ENCODE peak calls at places on chromosomes 3 and 15, in six cellular contexts. One of them, this sample, is unnamed.

GRCh38 chr3:139506792-139507191 is 30.5 kb upstream of the RBP2 start:
- DNase-seq in IMR-90: no peak
- DNase-seq in trophoblast cell: no peak
- DNase-seq in H9: peak; percentile 52
- DNase-seq in mesenchymal stem cell: no peak
- DNase-seq in neuronal stem cell: no peak
- DNase-seq in this sample: peak; percentile 68

GRCh38 chr3:187630421-187630820 is 39.8 kb downstream of the SST start:
- DNase-seq in IMR-90: no peak
- DNase-seq in neuronal stem cell: no peak
- DNase-seq in mesenchymal stem cell: peak; percentile 31
- DNase-seq in trophoblast cell: no peak
- DNase-seq in H9: no peak
- DNase-seq in this sample: no peak

GRCh38 chr3:174355505-174355904 is 503.6 kb upstream of the NAALADL2 start:
- DNase-seq in neuronal stem cell: peak; percentile 21
- DNase-seq in IMR-90: peak; percentile 28
- DNase-seq in trophoblast cell: peak; percentile 56
- DNase-seq in H9: no peak
- DNase-seq in mesenchymal stem cell: peak; percentile 28
- DNase-seq in this sample: peak; percentile 85

GRCh38 chr3:10322355-10322715 is 1.4 kb upstream of the SEC13 start:
- DNase-seq in IMR-90: no peak
- DNase-seq in neuronal stem cell: no peak
- DNase-seq in mesenchymal stem cell: no peak
- DNase-seq in trophoblast cell: no peak
- DNase-seq in H9: peak; percentile 52
- DNase-seq in this sample: peak; percentile 50

GRCh38 chr3:108552267-108553159 is 36.7 kb downstream of the CIP2A start:
- DNase-seq in mesenchymal stem cell: peak; percentile 66
- DNase-seq in neuronal stem cell: peak; percentile 31
- DNase-seq in H9: no peak
- DNase-seq in IMR-90: peak; percentile 56
- DNase-seq in trophoblast cell: no peak
- DNase-seq in this sample: peak; percentile 37

GRCh38 chr3:157572559-157573270 is 69.5 kb upstream of the VEPH1 start:
- DNase-seq in H9: no peak
- DNase-seq in neuronal stem cell: peak; percentile 43
- DNase-seq in IMR-90: peak; percentile 64
- DNase-seq in trophoblast cell: peak; percentile 13
- DNase-seq in mesenchymal stem cell: peak; percentile 59
- DNase-seq in this sample: peak; percentile 62

GRCh38 chr3:13077431-13078157 is 4.4 kb upstream of the IQSEC1 start:
- DNase-seq in IMR-90: no peak
- DNase-seq in H9: no peak
- DNase-seq in neuronal stem cell: no peak
- DNase-seq in mesenchymal stem cell: peak; percentile 6
- DNase-seq in trophoblast cell: no peak
- DNase-seq in this sample: no peak

GRCh38 chr3:47406762-47407149 is 25.9 kb downstream of the PTPN23 start:
- DNase-seq in H9: no peak
- DNase-seq in trophoblast cell: no peak
- DNase-seq in neuronal stem cell: no peak
- DNase-seq in IMR-90: no peak
- DNase-seq in mesenchymal stem cell: no peak
- DNase-seq in this sample: no peak

GRCh38 chr3:186268616-186269448 is 93.2 kb downstream of the DGKG start:
- DNase-seq in mesenchymal stem cell: peak; percentile 29
- DNase-seq in neuronal stem cell: no peak
- DNase-seq in H9: peak; percentile 65
- DNase-seq in IMR-90: peak; percentile 28
- DNase-seq in trophoblast cell: peak; percentile 19
- DNase-seq in this sample: peak; percentile 62

GRCh38 chr3:129530331-129530761 is 1.9 kb downstream of the RHO start:
- DNase-seq in IMR-90: peak; percentile 58
- DNase-seq in neuronal stem cell: no peak
- DNase-seq in trophoblast cell: no peak
- DNase-seq in H9: peak; percentile 45
- DNase-seq in mesenchymal stem cell: peak; percentile 28
- DNase-seq in this sample: peak; percentile 80
- H3K4ac ChIP-seq in IMR-90: peak overlapping the region; percentile 37
- H3K4ac ChIP-seq in neuronal stem cell: no peak overlapping the region
- H3K4ac ChIP-seq in trophoblast cell: no peak overlapping the region
- H3K4ac ChIP-seq in H9: no peak overlapping the region
- H3K4ac ChIP-seq in mesenchymal stem cell: peak overlapping the region; percentile 5
- H3K4ac ChIP-seq in this sample: no peak overlapping the region

GRCh38 chr3:11908981-11909698 is 62.5 kb upstream of the TAMM41 start:
- DNase-seq in neuronal stem cell: no peak
- DNase-seq in mesenchymal stem cell: no peak
- DNase-seq in IMR-90: no peak
- DNase-seq in trophoblast cell: no peak
- DNase-seq in H9: no peak
- DNase-seq in this sample: no peak

GRCh38 chr3:11904157-11904556 is 57.5 kb upstream of the TAMM41 start:
- DNase-seq in neuronal stem cell: no peak
- DNase-seq in trophoblast cell: no peak
- DNase-seq in IMR-90: no peak
- DNase-seq in mesenchymal stem cell: no peak
- DNase-seq in H9: no peak
- DNase-seq in this sample: no peak

GRCh38 chr3:11909726-11910125 is 63.0 kb upstream of the TAMM41 start:
- DNase-seq in H9: no peak
- DNase-seq in neuronal stem cell: no peak
- DNase-seq in IMR-90: no peak
- DNase-seq in trophoblast cell: no peak
- DNase-seq in mesenchymal stem cell: no peak
- DNase-seq in this sample: no peak

GRCh38 chr3:11910971-11911531 is 64.4 kb upstream of the TAMM41 start:
- DNase-seq in IMR-90: no peak
- DNase-seq in H9: peak; percentile 10
- DNase-seq in trophoblast cell: no peak
- DNase-seq in mesenchymal stem cell: no peak
- DNase-seq in neuronal stem cell: no peak
- DNase-seq in this sample: no peak

DNA sequence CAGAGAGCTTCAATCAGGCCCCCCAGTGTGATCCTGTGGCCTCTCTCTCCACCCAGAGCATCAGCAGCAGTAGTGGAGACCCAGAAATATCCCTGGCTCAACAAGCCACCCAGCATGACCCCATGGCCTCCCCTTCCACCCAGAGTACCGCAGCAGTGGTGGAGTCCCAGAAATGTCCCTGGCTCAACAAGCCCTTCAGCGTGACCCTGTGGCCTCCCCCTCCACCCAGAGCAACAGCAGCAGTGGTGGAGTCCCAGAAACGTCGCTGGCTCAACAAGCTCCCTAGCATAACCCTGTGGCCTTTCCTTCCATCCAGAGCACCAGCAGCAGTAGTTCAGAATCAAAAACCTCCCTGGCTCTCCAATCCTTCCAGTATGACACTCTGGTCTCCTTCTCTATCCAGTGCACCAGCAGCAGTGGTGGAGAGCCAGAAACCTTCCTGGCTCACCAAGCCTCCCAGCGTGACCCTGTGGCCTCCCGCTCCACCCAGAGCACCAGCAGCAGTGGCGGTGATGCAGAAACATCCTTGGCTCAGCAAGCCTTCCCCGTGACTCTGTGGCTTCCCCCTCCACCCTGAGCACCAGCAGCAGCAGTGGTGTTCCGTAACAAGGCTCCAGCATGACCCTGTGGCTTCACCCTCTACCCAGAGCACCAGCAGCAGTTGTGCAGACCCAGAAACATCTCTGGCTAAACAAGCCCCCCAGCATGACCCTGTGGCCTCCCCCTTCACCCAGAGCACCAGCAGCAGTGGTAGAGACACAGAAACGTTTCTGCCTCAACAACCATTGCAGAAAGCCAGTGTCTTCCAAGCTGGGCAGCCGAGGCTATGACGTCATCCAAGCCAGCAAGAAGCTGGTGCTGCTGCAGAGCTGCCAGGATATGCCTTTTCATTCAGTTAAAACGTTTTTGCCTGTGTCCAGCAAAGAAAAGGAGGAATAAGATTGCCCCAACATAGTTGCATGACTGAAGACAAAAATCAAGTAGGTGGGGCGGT is 61.3 kb upstream of the TAMM41 start:
- DNase-seq in trophoblast cell: peak; percentile 30
- DNase-seq in mesenchymal stem cell: no peak
- DNase-seq in neuronal stem cell: no peak
- DNase-seq in H9: no peak
- DNase-seq in IMR-90: peak; percentile 13
- DNase-seq in this sample: no peak
- H3K4me2 ChIP-seq in trophoblast cell: no peak overlapping the region
- H3K4me2 ChIP-seq in mesenchymal stem cell: no peak overlapping the region
- H3K4me2 ChIP-seq in neuronal stem cell: no peak overlapping the region
- H3K4me2 ChIP-seq in H9: no peak overlapping the region
- H3K4me2 ChIP-seq in IMR-90: no peak overlapping the region
- H3K4me2 ChIP-seq in this sample: no peak overlapping the region

DNA sequence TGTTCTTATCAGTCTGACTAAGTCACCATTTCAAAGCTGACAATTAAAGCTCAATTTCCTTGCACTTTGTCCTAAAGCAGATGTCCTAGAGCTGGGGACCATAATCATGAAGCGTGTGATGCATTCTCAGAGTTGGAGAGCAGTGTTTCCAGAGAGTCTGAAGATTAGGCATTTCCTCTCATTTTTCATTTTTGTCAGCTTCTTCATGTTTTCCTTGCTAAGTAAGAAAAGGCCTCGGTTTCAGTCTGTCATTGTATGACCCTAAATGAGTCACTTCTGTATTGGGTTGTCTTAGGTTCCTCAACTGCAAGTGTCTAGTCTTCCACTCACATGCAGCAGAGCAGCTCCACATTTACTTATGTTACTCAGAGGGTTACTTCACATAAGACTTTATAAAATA is 257.2 kb upstream of the TPRG1 start:
- DNase-seq in trophoblast cell: no peak
- DNase-seq in neuronal stem cell: no peak
- DNase-seq in IMR-90: peak; percentile 89
- DNase-seq in mesenchymal stem cell: peak; percentile 89
- DNase-seq in H9: no peak
- DNase-seq in this sample: no peak
- H3K23ac ChIP-seq in trophoblast cell: no peak overlapping the region
- H3K23ac ChIP-seq in neuronal stem cell: no peak overlapping the region
- H3K23ac ChIP-seq in IMR-90: peak overlapping the region; percentile 6
- H3K23ac ChIP-seq in mesenchymal stem cell: no peak overlapping the region
- H3K23ac ChIP-seq in H9: no peak overlapping the region
- H3K23ac ChIP-seq in this sample: no peak overlapping the region

DNA sequence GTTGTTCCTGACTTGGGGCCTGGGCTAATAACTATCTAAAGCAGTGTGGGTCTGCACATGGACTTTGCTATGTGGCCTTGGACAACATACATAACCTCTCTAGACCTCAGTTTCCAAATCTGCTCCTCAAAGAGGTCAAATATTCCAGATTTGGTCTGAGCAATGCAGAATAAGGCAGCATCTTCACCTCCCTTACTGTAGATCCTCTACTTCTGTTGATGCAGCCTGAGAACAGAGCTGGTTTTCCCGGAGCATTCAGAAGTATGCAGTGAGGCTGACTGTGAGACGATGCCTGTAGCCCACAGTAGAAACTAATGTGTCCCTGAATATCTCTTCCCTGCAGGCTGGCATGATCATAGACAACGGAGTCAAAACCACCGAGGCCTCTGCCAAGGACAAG is 65.3 kb downstream of the MESD start:
- DNase-seq in neuronal stem cell: no peak
- DNase-seq in IMR-90: no peak
- DNase-seq in mesenchymal stem cell: no peak
- DNase-seq in trophoblast cell: no peak
- DNase-seq in H9: no peak
- DNase-seq in this sample: no peak
- H3K4ac ChIP-seq in neuronal stem cell: no peak overlapping the region
- H3K4ac ChIP-seq in IMR-90: no peak overlapping the region
- H3K4ac ChIP-seq in mesenchymal stem cell: no peak overlapping the region
- H3K4ac ChIP-seq in trophoblast cell: no peak overlapping the region
- H3K4ac ChIP-seq in H9: no peak overlapping the region
- H3K4ac ChIP-seq in this sample: no peak overlapping the region

GRCh38 chr15:33009026-33009425 is 185.5 kb downstream of the FMN1 start:
- DNase-seq in IMR-90: no peak
- DNase-seq in mesenchymal stem cell: no peak
- DNase-seq in trophoblast cell: no peak
- DNase-seq in neuronal stem cell: no peak
- DNase-seq in H9: no peak
- DNase-seq in this sample: no peak

GRCh38 chr15:33009603-33010002 is 184.9 kb downstream of the FMN1 start:
- DNase-seq in mesenchymal stem cell: no peak
- DNase-seq in neuronal stem cell: no peak
- DNase-seq in trophoblast cell: no peak
- DNase-seq in IMR-90: no peak
- DNase-seq in H9: no peak
- DNase-seq in this sample: no peak

GRCh38 chr15:33016405-33017024 is 178.0 kb downstream of the FMN1 start:
- DNase-seq in trophoblast cell: no peak
- DNase-seq in neuronal stem cell: no peak
- DNase-seq in mesenchymal stem cell: no peak
- DNase-seq in IMR-90: no peak
- DNase-seq in H9: no peak
- DNase-seq in this sample: no peak

GRCh38 chr15:33011976-33012375 is 182.5 kb downstream of the FMN1 start:
- DNase-seq in IMR-90: no peak
- DNase-seq in trophoblast cell: no peak
- DNase-seq in mesenchymal stem cell: no peak
- DNase-seq in neuronal stem cell: no peak
- DNase-seq in H9: no peak
- DNase-seq in this sample: no peak

DNA sequence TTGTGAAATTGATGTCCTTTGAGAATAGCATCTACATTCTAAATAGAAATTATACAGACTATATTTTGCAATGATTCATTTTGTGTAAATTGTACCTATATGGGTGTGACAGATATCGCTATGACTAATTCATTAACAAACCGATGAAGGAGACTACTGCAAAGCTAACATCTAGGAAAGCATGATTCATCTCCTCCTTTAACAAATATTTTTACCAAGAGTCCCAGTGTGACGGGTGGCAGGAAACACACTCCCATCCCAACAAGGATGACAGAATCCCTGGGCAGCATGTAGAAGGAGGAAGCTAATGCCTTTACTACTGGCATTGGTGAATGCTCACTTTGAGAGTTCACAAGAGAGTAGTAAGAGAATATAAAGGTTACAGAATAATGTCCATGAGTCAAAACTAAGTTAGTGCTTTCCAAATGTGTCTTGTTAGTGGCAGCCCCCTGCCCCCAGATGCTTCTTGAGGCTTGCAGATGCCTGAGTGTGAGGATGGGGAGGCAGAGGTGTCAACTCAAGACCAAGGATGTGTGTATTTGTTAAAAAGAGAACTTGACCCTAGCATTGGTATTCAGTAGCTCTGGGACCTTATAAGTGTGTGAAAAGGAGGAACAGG is 180.6 kb downstream of the FMN1 start:
- DNase-seq in trophoblast cell: no peak
- DNase-seq in neuronal stem cell: no peak
- DNase-seq in IMR-90: peak; percentile 80
- DNase-seq in mesenchymal stem cell: peak; percentile 62
- DNase-seq in H9: no peak
- DNase-seq in this sample: no peak
- H3K4me2 ChIP-seq in trophoblast cell: no peak overlapping the region
- H3K4me2 ChIP-seq in neuronal stem cell: no peak overlapping the region
- H3K4me2 ChIP-seq in IMR-90: peak overlapping the region; percentile 56
- H3K4me2 ChIP-seq in mesenchymal stem cell: no peak overlapping the region
- H3K4me2 ChIP-seq in H9: no peak overlapping the region
- H3K4me2 ChIP-seq in this sample: no peak overlapping the region

This sample was measured in mesendoderm.